ENCODE peak calls at places on chromosomes 1 and 21, in four cellular contexts. C is IMR-90, E is fibroblast of lung, T is astrocyte of the spinal cord. F is an unnamed sample.
A peak's percentile ranks its signal among the peaks of the same experiment; 100 is the strongest.

GRCh38 chr1:107677674-107678073 is 287.3 kb downstream of the VAV3 start:
- DNase-seq in C (no peak), E (no peak), T (no peak), F (no peak)

GRCh38 chr1:48471103-48471502 is 901 bp downstream of the SPATA6 start:
- DNase-seq in E (peak; percentile 19), T (peak; percentile 22), C (no peak), F (peak; percentile 19)

GRCh38 chr1:235368428-235368827 is 1.2 kb downstream of the TBCE start:
- DNase-seq in E (no peak), C (no peak), T (no peak), F (no peak)

GRCh38 chr1:62131093-62131725 is 63.4 kb upstream of the L1TD1 start:
- DNase-seq in T (peak; percentile 81), C (peak; percentile 61), E (peak; percentile 71), F (peak; percentile 69)

GRCh38 chr1:75797273-75797588 is 549 bp downstream of the MSH4 start:
- DNase-seq in C (no peak), T (no peak), E (no peak), F (no peak)

GRCh38 chr1:9842781-9843575 is 19.2 kb upstream of the CLSTN1 start:
- DNase-seq in C (no peak), T (peak; percentile 13), E (no peak), F (no peak)

GRCh38 chr1:21574464-21575151 is 65.4 kb downstream of the ALPL start:
- DNase-seq in E (no peak), T (peak; percentile 85), C (no peak), F (peak; percentile 77)

GRCh38 chr1:119713538-119714456 is 2.1 kb downstream of the PHGDH start:
- DNase-seq in C (peak; percentile 24), E (peak; percentile 44), T (peak; percentile 15), F (peak; percentile 26)

GRCh38 chr1:64934115-64934880 is 32.1 kb downstream of the JAK1 start:
- DNase-seq in T (peak; percentile 77), E (peak; percentile 87), C (peak; percentile 82), F (peak; percentile 93)

GRCh38 chr1:156963621-156964020 is 43.2 kb downstream of the LRRC71 start:
- DNase-seq in C (no peak), T (no peak), E (peak; percentile 3), F (no peak)

GRCh38 chr1:155106862-155107261 is 20.8 kb upstream of the EFNA1 start:
- DNase-seq in T (no peak), E (no peak), C (no peak), F (no peak)

GRCh38 chr21:43313221-43313938 is 113.6 kb downstream of the SIK1 start:
- DNase-seq in E (no peak), T (no peak), C (no peak), F (no peak)

GRCh38 chr1:226429051-226429461 is 21.2 kb upstream of the PARP1 start:
- DNase-seq in C (no peak), T (no peak), E (no peak), F (no peak)

GRCh38 chr1:161044535-161044907 is 1.3 kb downstream of the USF1 start:
- DNase-seq in T (no peak), C (peak; percentile 20), E (peak; percentile 12), F (no peak)

GRCh38 chr1:197915797-197916686 is 1.1 kb upstream of the LHX9 start:
- DNase-seq in E (peak; percentile 51), T (peak; percentile 57), C (peak; percentile 61), F (peak; percentile 58)

GRCh38 chr1:27603320-27603961 is 503 bp downstream of the AHDC1 start:
- DNase-seq in C (no peak), E (no peak), T (no peak), F (no peak)

GRCh38 chr1:66729130-66729922 is 22.9 kb upstream of the DYNLT5 start:
- DNase-seq in C (no peak), T (no peak), E (no peak), F (no peak)

GRCh38 chr1:42962641-42963377 is 4.1 kb upstream of the SLC2A1 start:
- DNase-seq in E (peak; percentile 76), C (peak; percentile 73), T (peak; percentile 55), F (peak; percentile 51)

GRCh38 chr1:172556461-172556860 is 23.5 kb downstream of the SUCO start:
- DNase-seq in T (no peak), E (peak; percentile 18), C (no peak), F (no peak)

GRCh38 chr1:204410764-204411450 is 710 bp downstream of the PPP1R15B start:
- DNase-seq in T (peak; percentile 58), C (peak; percentile 48), E (peak; percentile 45), F (peak; percentile 38)

GRCh38 chr1:8004803-8005573 is 21.1 kb downstream of the ERRFI1 start:
- DNase-seq in E (peak; percentile 99), T (peak; percentile 94), C (peak; percentile 98), F (peak; percentile 100)

GRCh38 chr1:151655362-151655761 is 43.5 kb downstream of the SNX27 start:
- DNase-seq in C (peak; percentile 13), T (no peak), E (peak; percentile 47), F (no peak)

GRCh38 chr1:206606867-206607266 is 5.4 kb downstream of the EIF2D start:
- DNase-seq in E (no peak), C (peak; percentile 41), T (no peak), F (peak; percentile 43)

GRCh38 chr1:194366705-194367104 is 1180.3 kb upstream of the B3GALT2 start:
- DNase-seq in C (peak; percentile 60), E (no peak), T (peak; percentile 12), F (no peak)

GRCh38 chr1:152517237-152517811 is 3.0 kb downstream of the CRCT1 start:
- DNase-seq in E (no peak), C (no peak), T (no peak), F (peak; percentile 36)

GRCh38 chr1:183101081-183101480 is 77.9 kb downstream of the LAMC1 start:
- DNase-seq in T (no peak), E (no peak), C (no peak), F (no peak)

GRCh38 chr1:202010042-202011015 is at the start of gene ELF3:
- DNase-seq in C (no peak), T (no peak), E (no peak), F (no peak)

GRCh38 chr1:237736372-237737029 is 154.2 kb downstream of the ZP4 start:
- DNase-seq in T (no peak), C (peak; percentile 1), E (peak; percentile 30), F (no peak)

GRCh38 chr1:91885331-91885715 is 628 bp downstream of the TGFBR3 start:
- DNase-seq in C (peak; percentile 12), T (no peak), E (no peak), F (peak; percentile 19)

GRCh38 chr1:219771039-219771438 is 157.3 kb downstream of the SLC30A10 start:
- DNase-seq in C (peak; percentile 97), E (peak; percentile 95), T (peak; percentile 97), F (peak; percentile 99)

GRCh38 chr1:235068155-235069121 is 60.2 kb downstream of the TOMM20 start:
- DNase-seq in T (peak; percentile 78), C (peak; percentile 89), E (peak; percentile 66), F (peak; percentile 98)

GRCh38 chr1:54989968-54990810 is 8.5 kb upstream of the BSND start:
- DNase-seq in C (peak; percentile 23), E (no peak), T (no peak), F (no peak)

GRCh38 chr1:56972971-56973370 is 7.2 kb upstream of the C8B start:
- DNase-seq in T (no peak), E (no peak), C (no peak), F (peak; percentile 76)

GRCh38 chr1:78892251-78892650 is 114.3 kb downstream of the ADGRL4 start:
- DNase-seq in E (peak; percentile 33), C (peak; percentile 61), T (peak; percentile 14), F (peak; percentile 78)

GRCh38 chr1:2391034-2391384 is 345 bp downstream of the MORN1 start:
- DNase-seq in E (no peak), C (no peak), T (peak; percentile 19), F (peak; percentile 20)

GRCh38 chr21:33434770-33435360 is 31.7 kb downstream of the IFNGR2 start:
- DNase-seq in C (peak; percentile 96), T (peak; percentile 91), E (peak; percentile 96), F (peak; percentile 97)

GRCh38 chr1:94998748-94999147 is 71.8 kb upstream of the CNN3 start:
- DNase-seq in C (no peak), E (no peak), T (no peak), F (no peak)

DNA sequence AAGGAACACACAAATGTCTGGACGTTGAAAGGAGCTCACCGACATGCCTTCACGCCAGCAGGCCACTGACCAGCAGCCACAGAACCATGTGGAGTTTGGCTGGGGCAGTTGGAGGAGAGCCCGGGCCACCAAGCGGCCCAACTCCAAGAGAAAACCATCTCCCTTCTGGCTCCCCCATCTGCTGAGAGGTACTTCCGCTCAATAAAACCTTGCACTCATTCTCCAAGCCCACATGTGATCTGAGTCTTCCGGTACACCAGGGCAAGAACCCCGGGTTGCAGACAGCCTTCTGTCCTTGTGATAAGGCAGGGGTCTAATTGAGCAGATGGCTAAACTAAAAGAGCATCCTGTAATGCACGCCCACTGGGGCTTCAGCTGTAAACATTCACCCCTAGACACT is 24.4 kb downstream of the RGS4 start:
- DNase-seq in E (no peak), T (no peak), C (no peak), F (no peak)
- H3K4me3 ChIP-seq in E (no peak overlapping the region), T (no peak overlapping the region), C (no peak overlapping the region), F (no peak overlapping the region)

DNA sequence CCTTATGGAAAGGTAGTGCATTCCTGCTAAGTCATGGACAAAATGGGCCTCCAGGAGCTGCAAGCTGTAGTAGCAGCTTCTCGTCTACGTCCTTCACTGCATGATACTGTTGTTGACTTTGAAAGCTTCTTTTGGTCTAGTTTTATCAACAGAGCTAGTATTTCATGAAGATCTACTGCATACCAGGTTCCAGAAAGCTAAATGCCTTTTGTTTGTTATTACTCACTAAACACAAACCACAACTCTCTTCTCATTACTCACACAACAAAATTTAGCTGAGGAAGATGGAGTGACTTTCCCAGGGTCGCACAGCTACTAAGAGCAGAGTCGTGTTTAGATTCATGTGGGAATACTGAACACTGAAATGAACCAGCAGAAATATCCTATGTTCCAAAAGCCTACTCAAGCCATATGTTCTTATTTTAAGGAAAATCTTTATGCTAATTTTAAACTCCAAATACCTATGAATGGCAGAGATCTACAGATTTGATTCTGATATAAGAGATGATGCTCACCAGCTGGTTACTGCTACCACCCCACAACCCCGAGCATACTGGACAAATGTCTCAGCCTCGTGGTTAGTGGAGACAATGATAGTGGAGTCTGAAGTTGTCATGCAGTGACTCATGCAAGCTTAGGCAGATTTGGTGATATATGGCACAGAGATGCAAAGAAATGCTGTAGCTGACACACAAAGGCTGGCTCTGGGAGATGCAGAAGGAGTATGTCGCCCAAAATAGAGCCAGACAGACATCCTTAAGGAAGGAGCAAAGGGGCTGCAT is 20.6 kb downstream of the PGBD2 start:
- DNase-seq in T (peak; percentile 36), C (peak; percentile 73), E (peak; percentile 28), F (peak; percentile 73)
- TF ChIP-seq CTCF in T (no peak), C (no peak), E (no peak), F (no peak)

GRCh38 chr21:41711416-41712023 is 55.3 kb downstream of the RIPK4 start:
- DNase-seq in T (no peak), C (no peak), E (no peak), F (no peak)
- H3K4me3 ChIP-seq in T (no peak overlapping the region), C (no peak overlapping the region), E (no peak overlapping the region), F (no peak overlapping the region)

GRCh38 chr1:36411674-36412648 is 14.3 kb upstream of the LSM10 start:
- DNase-seq in C (peak; percentile 29), E (peak; percentile 27), T (peak; percentile 17), F (peak; percentile 13)
- TF ChIP-seq CTCF in C (no peak), E (no peak), T (no peak), F (no peak)

F was measured in fibroblast of mammary gland.